ENCODE peak calls at places on chromosomes 12 and 14, in ten cellular contexts. One of them, this sample, is unnamed.
A peak's percentile ranks its signal among the peaks of the same experiment; 100 is the strongest.

GRCh38 chr12:47507221-47507620 is 198.6 kb downstream of the RPAP3 start:
- DNase-seq in activated naive CD8-positive, alpha-beta T cell treated with anti-CD3 and anti-CD28 coated beads for 36 hours: no peak
- DNase-seq in iris pigment epithelial cell: no peak
- DNase-seq in RWPE1: no peak
- DNase-seq in Right ventricle myocardium superior: no peak
- DNase-seq in stimulated activated CD8-positive, alpha-beta memory T cell treated with anti-CD3 and anti-CD28 coated beads, Interleukin-2, amount 100 ng/mL, for 1 hour: no peak
- DNase-seq in kidney: no peak
- DNase-seq in GM10248: no peak
- DNase-seq in stromal cell of bone marrow: no peak
- DNase-seq in ecto neural progenitor cell: no peak
- DNase-seq in this sample: no peak

GRCh38 chr14:72450473-72451044 is 443.3 kb downstream of the DPF3 start:
- DNase-seq in kidney: no peak
- DNase-seq in GM10248: no peak
- DNase-seq in stromal cell of bone marrow: no peak
- DNase-seq in stimulated activated CD8-positive, alpha-beta memory T cell treated with anti-CD3 and anti-CD28 coated beads, Interleukin-2, amount 100 ng/mL, for 1 hour: no peak
- DNase-seq in iris pigment epithelial cell: no peak
- DNase-seq in ecto neural progenitor cell: no peak
- DNase-seq in RWPE1: no peak
- DNase-seq in Right ventricle myocardium superior: no peak
- DNase-seq in activated naive CD8-positive, alpha-beta T cell treated with anti-CD3 and anti-CD28 coated beads for 36 hours: no peak
- DNase-seq in this sample: no peak

GRCh38 chr14:50388256-50388931 is 8.3 kb downstream of the CDKL1 start:
- DNase-seq in RWPE1: no peak
- DNase-seq in stimulated activated CD8-positive, alpha-beta memory T cell treated with anti-CD3 and anti-CD28 coated beads, Interleukin-2, amount 100 ng/mL, for 1 hour: no peak
- DNase-seq in stromal cell of bone marrow: no peak
- DNase-seq in activated naive CD8-positive, alpha-beta T cell treated with anti-CD3 and anti-CD28 coated beads for 36 hours: no peak
- DNase-seq in ecto neural progenitor cell: no peak
- DNase-seq in Right ventricle myocardium superior: no peak
- DNase-seq in iris pigment epithelial cell: no peak
- DNase-seq in GM10248: no peak
- DNase-seq in kidney: no peak
- DNase-seq in this sample: no peak

GRCh38 chr14:105294142-105294597 is 6.6 kb downstream of the BRF1 start:
- DNase-seq in RWPE1: no peak
- DNase-seq in kidney: peak; percentile 77
- DNase-seq in GM10248: no peak
- DNase-seq in ecto neural progenitor cell: no peak
- DNase-seq in Right ventricle myocardium superior: peak; percentile 86
- DNase-seq in activated naive CD8-positive, alpha-beta T cell treated with anti-CD3 and anti-CD28 coated beads for 36 hours: peak; percentile 77
- DNase-seq in stromal cell of bone marrow: no peak
- DNase-seq in iris pigment epithelial cell: no peak
- DNase-seq in stimulated activated CD8-positive, alpha-beta memory T cell treated with anti-CD3 and anti-CD28 coated beads, Interleukin-2, amount 100 ng/mL, for 1 hour: peak; percentile 36
- DNase-seq in this sample: peak; percentile 56

GRCh38 chr12:121295123-121295745 is 1.3 kb downstream of the CAMKK2 start:
- DNase-seq in GM10248: no peak
- DNase-seq in kidney: no peak
- DNase-seq in Right ventricle myocardium superior: peak; percentile 16
- DNase-seq in ecto neural progenitor cell: no peak
- DNase-seq in stimulated activated CD8-positive, alpha-beta memory T cell treated with anti-CD3 and anti-CD28 coated beads, Interleukin-2, amount 100 ng/mL, for 1 hour: no peak
- DNase-seq in iris pigment epithelial cell: no peak
- DNase-seq in stromal cell of bone marrow: no peak
- DNase-seq in activated naive CD8-positive, alpha-beta T cell treated with anti-CD3 and anti-CD28 coated beads for 36 hours: peak; percentile 13
- DNase-seq in RWPE1: no peak
- DNase-seq in this sample: peak; percentile 16

GRCh38 chr14:102437997-102438922 is 71.3 kb downstream of the ANKRD9 start:
- DNase-seq in iris pigment epithelial cell: peak; percentile 81
- DNase-seq in kidney: peak; percentile 95
- DNase-seq in stromal cell of bone marrow: peak; percentile 63
- DNase-seq in Right ventricle myocardium superior: peak; percentile 91
- DNase-seq in RWPE1: peak; percentile 88
- DNase-seq in ecto neural progenitor cell: peak; percentile 91
- DNase-seq in GM10248: peak; percentile 85
- DNase-seq in activated naive CD8-positive, alpha-beta T cell treated with anti-CD3 and anti-CD28 coated beads for 36 hours: peak; percentile 62
- DNase-seq in stimulated activated CD8-positive, alpha-beta memory T cell treated with anti-CD3 and anti-CD28 coated beads, Interleukin-2, amount 100 ng/mL, for 1 hour: peak; percentile 26
- DNase-seq in this sample: peak; percentile 83

GRCh38 chr12:121582583-121583333 is 1.9 kb upstream of the KDM2B start:
- DNase-seq in ecto neural progenitor cell: peak; percentile 61
- DNase-seq in activated naive CD8-positive, alpha-beta T cell treated with anti-CD3 and anti-CD28 coated beads for 36 hours: no peak
- DNase-seq in stimulated activated CD8-positive, alpha-beta memory T cell treated with anti-CD3 and anti-CD28 coated beads, Interleukin-2, amount 100 ng/mL, for 1 hour: no peak
- DNase-seq in iris pigment epithelial cell: no peak
- DNase-seq in kidney: no peak
- DNase-seq in RWPE1: no peak
- DNase-seq in GM10248: no peak
- DNase-seq in stromal cell of bone marrow: no peak
- DNase-seq in Right ventricle myocardium superior: no peak
- DNase-seq in this sample: peak; percentile 57

GRCh38 chr12:4829161-4829792 is 80.4 kb upstream of the KCNA1 start:
- DNase-seq in stromal cell of bone marrow: no peak
- DNase-seq in Right ventricle myocardium superior: no peak
- DNase-seq in GM10248: peak; percentile 76
- DNase-seq in ecto neural progenitor cell: no peak
- DNase-seq in RWPE1: no peak
- DNase-seq in iris pigment epithelial cell: no peak
- DNase-seq in stimulated activated CD8-positive, alpha-beta memory T cell treated with anti-CD3 and anti-CD28 coated beads, Interleukin-2, amount 100 ng/mL, for 1 hour: no peak
- DNase-seq in activated naive CD8-positive, alpha-beta T cell treated with anti-CD3 and anti-CD28 coated beads for 36 hours: peak; percentile 15
- DNase-seq in kidney: no peak
- DNase-seq in this sample: no peak

GRCh38 chr14:103108749-103109207 is 14.3 kb downstream of the EXOC3L4 start:
- DNase-seq in RWPE1: no peak
- DNase-seq in ecto neural progenitor cell: no peak
- DNase-seq in Right ventricle myocardium superior: no peak
- DNase-seq in stromal cell of bone marrow: no peak
- DNase-seq in activated naive CD8-positive, alpha-beta T cell treated with anti-CD3 and anti-CD28 coated beads for 36 hours: peak; percentile 56
- DNase-seq in GM10248: peak; percentile 84
- DNase-seq in stimulated activated CD8-positive, alpha-beta memory T cell treated with anti-CD3 and anti-CD28 coated beads, Interleukin-2, amount 100 ng/mL, for 1 hour: no peak
- DNase-seq in iris pigment epithelial cell: peak; percentile 45
- DNase-seq in kidney: peak; percentile 88
- DNase-seq in this sample: no peak

GRCh38 chr12:122785503-122785902 is 11.1 kb downstream of the CCDC62 start:
- DNase-seq in stimulated activated CD8-positive, alpha-beta memory T cell treated with anti-CD3 and anti-CD28 coated beads, Interleukin-2, amount 100 ng/mL, for 1 hour: no peak
- DNase-seq in kidney: no peak
- DNase-seq in GM10248: no peak
- DNase-seq in activated naive CD8-positive, alpha-beta T cell treated with anti-CD3 and anti-CD28 coated beads for 36 hours: no peak
- DNase-seq in RWPE1: no peak
- DNase-seq in iris pigment epithelial cell: no peak
- DNase-seq in Right ventricle myocardium superior: no peak
- DNase-seq in ecto neural progenitor cell: no peak
- DNase-seq in stromal cell of bone marrow: no peak
- DNase-seq in this sample: no peak

GRCh38 chr12:128815779-128816642 is 7.7 kb downstream of the SLC15A4 start:
- DNase-seq in stimulated activated CD8-positive, alpha-beta memory T cell treated with anti-CD3 and anti-CD28 coated beads, Interleukin-2, amount 100 ng/mL, for 1 hour: no peak
- DNase-seq in GM10248: no peak
- DNase-seq in Right ventricle myocardium superior: no peak
- DNase-seq in stromal cell of bone marrow: no peak
- DNase-seq in iris pigment epithelial cell: no peak
- DNase-seq in RWPE1: no peak
- DNase-seq in ecto neural progenitor cell: no peak
- DNase-seq in kidney: no peak
- DNase-seq in activated naive CD8-positive, alpha-beta T cell treated with anti-CD3 and anti-CD28 coated beads for 36 hours: no peak
- DNase-seq in this sample: no peak

GRCh38 chr12:60071759-60072191 is 475.9 kb downstream of the SLC16A7 start:
- DNase-seq in stimulated activated CD8-positive, alpha-beta memory T cell treated with anti-CD3 and anti-CD28 coated beads, Interleukin-2, amount 100 ng/mL, for 1 hour: no peak
- DNase-seq in kidney: no peak
- DNase-seq in stromal cell of bone marrow: no peak
- DNase-seq in GM10248: no peak
- DNase-seq in ecto neural progenitor cell: no peak
- DNase-seq in activated naive CD8-positive, alpha-beta T cell treated with anti-CD3 and anti-CD28 coated beads for 36 hours: no peak
- DNase-seq in iris pigment epithelial cell: no peak
- DNase-seq in Right ventricle myocardium superior: no peak
- DNase-seq in RWPE1: no peak
- DNase-seq in this sample: no peak

GRCh38 chr12:106552228-106552627 is 30.6 kb upstream of the RFX4 start:
- DNase-seq in ecto neural progenitor cell: no peak
- DNase-seq in Right ventricle myocardium superior: no peak
- DNase-seq in activated naive CD8-positive, alpha-beta T cell treated with anti-CD3 and anti-CD28 coated beads for 36 hours: no peak
- DNase-seq in RWPE1: no peak
- DNase-seq in stimulated activated CD8-positive, alpha-beta memory T cell treated with anti-CD3 and anti-CD28 coated beads, Interleukin-2, amount 100 ng/mL, for 1 hour: no peak
- DNase-seq in stromal cell of bone marrow: no peak
- DNase-seq in GM10248: no peak
- DNase-seq in kidney: no peak
- DNase-seq in iris pigment epithelial cell: no peak
- DNase-seq in this sample: no peak

GRCh38 chr12:116861331-116861730 is 19.9 kb downstream of the HRK start:
- DNase-seq in GM10248: peak; percentile 69
- DNase-seq in Right ventricle myocardium superior: peak; percentile 56
- DNase-seq in kidney: no peak
- DNase-seq in RWPE1: no peak
- DNase-seq in activated naive CD8-positive, alpha-beta T cell treated with anti-CD3 and anti-CD28 coated beads for 36 hours: peak; percentile 41
- DNase-seq in ecto neural progenitor cell: no peak
- DNase-seq in stimulated activated CD8-positive, alpha-beta memory T cell treated with anti-CD3 and anti-CD28 coated beads, Interleukin-2, amount 100 ng/mL, for 1 hour: no peak
- DNase-seq in stromal cell of bone marrow: peak; percentile 62
- DNase-seq in iris pigment epithelial cell: peak; percentile 63
- DNase-seq in this sample: peak; percentile 78

GRCh38 chr12:45890276-45890675 is 100.1 kb downstream of the SCAF11 start:
- DNase-seq in ecto neural progenitor cell: no peak
- DNase-seq in stimulated activated CD8-positive, alpha-beta memory T cell treated with anti-CD3 and anti-CD28 coated beads, Interleukin-2, amount 100 ng/mL, for 1 hour: no peak
- DNase-seq in activated naive CD8-positive, alpha-beta T cell treated with anti-CD3 and anti-CD28 coated beads for 36 hours: no peak
- DNase-seq in stromal cell of bone marrow: no peak
- DNase-seq in iris pigment epithelial cell: no peak
- DNase-seq in Right ventricle myocardium superior: no peak
- DNase-seq in RWPE1: no peak
- DNase-seq in kidney: no peak
- DNase-seq in GM10248: no peak
- DNase-seq in this sample: no peak

GRCh38 chr14:103705158-103705523 is 10.1 kb downstream of the XRCC3 start:
- DNase-seq in activated naive CD8-positive, alpha-beta T cell treated with anti-CD3 and anti-CD28 coated beads for 36 hours: no peak
- DNase-seq in Right ventricle myocardium superior: peak; percentile 73
- DNase-seq in RWPE1: no peak
- DNase-seq in ecto neural progenitor cell: no peak
- DNase-seq in iris pigment epithelial cell: no peak
- DNase-seq in stimulated activated CD8-positive, alpha-beta memory T cell treated with anti-CD3 and anti-CD28 coated beads, Interleukin-2, amount 100 ng/mL, for 1 hour: no peak
- DNase-seq in kidney: peak; percentile 90
- DNase-seq in stromal cell of bone marrow: no peak
- DNase-seq in GM10248: no peak
- DNase-seq in this sample: no peak

GRCh38 chr12:79934309-79935020 is 432 bp downstream of the PPP1R12A start:
- DNase-seq in GM10248: peak; percentile 25
- DNase-seq in Right ventricle myocardium superior: no peak
- DNase-seq in kidney: no peak
- DNase-seq in activated naive CD8-positive, alpha-beta T cell treated with anti-CD3 and anti-CD28 coated beads for 36 hours: peak; percentile 67
- DNase-seq in RWPE1: peak; percentile 24
- DNase-seq in ecto neural progenitor cell: no peak
- DNase-seq in iris pigment epithelial cell: peak; percentile 43
- DNase-seq in stromal cell of bone marrow: peak; percentile 19
- DNase-seq in stimulated activated CD8-positive, alpha-beta memory T cell treated with anti-CD3 and anti-CD28 coated beads, Interleukin-2, amount 100 ng/mL, for 1 hour: no peak
- DNase-seq in this sample: peak; percentile 62

GRCh38 chr14:57987596-57988300 is 121.9 kb upstream of the SLC35F4 start:
- DNase-seq in kidney: no peak
- DNase-seq in ecto neural progenitor cell: no peak
- DNase-seq in stromal cell of bone marrow: no peak
- DNase-seq in stimulated activated CD8-positive, alpha-beta memory T cell treated with anti-CD3 and anti-CD28 coated beads, Interleukin-2, amount 100 ng/mL, for 1 hour: no peak
- DNase-seq in Right ventricle myocardium superior: no peak
- DNase-seq in iris pigment epithelial cell: no peak
- DNase-seq in RWPE1: no peak
- DNase-seq in GM10248: no peak
- DNase-seq in activated naive CD8-positive, alpha-beta T cell treated with anti-CD3 and anti-CD28 coated beads for 36 hours: no peak
- DNase-seq in this sample: no peak

GRCh38 chr12:9364224-9365176 is 156.3 kb upstream of the PZP start:
- DNase-seq in kidney: no peak
- DNase-seq in stromal cell of bone marrow: peak; percentile 52
- DNase-seq in iris pigment epithelial cell: peak; percentile 60
- DNase-seq in GM10248: peak; percentile 56
- DNase-seq in RWPE1: peak; percentile 61
- DNase-seq in ecto neural progenitor cell: no peak
- DNase-seq in stimulated activated CD8-positive, alpha-beta memory T cell treated with anti-CD3 and anti-CD28 coated beads, Interleukin-2, amount 100 ng/mL, for 1 hour: no peak
- DNase-seq in Right ventricle myocardium superior: no peak
- DNase-seq in activated naive CD8-positive, alpha-beta T cell treated with anti-CD3 and anti-CD28 coated beads for 36 hours: peak; percentile 28
- DNase-seq in this sample: no peak